ENCODE peak calls at places on chromosome 5, in five cellular contexts. Z is NCI-H1694 treated with DMSO at 0.1 percent for 48 hours; Q is HFFc6; D is aorta; U is naive thymus-derived CD4-positive, alpha-beta T cell. V is an unnamed sample.

GRCh38 chr5:10634056-10634455 is 70.2 kb downstream of the ANKRD33B start:
- DNase-seq in Q (no peak), U (no peak), Z (no peak), D (no peak), V (no peak)

GRCh38 chr5:23318960-23319359 is 188.4 kb upstream of the PRDM9 start:
- DNase-seq in Z (no peak), U (no peak), D (no peak), Q (no peak), V (no peak)

GRCh38 chr5:73947876-73948275 is 321.9 kb downstream of the ARHGEF28 start:
- DNase-seq in U (no peak), Q (peak; percentile 3), Z (peak; percentile 96), D (no peak), V (no peak)

GRCh38 chr5:6384856-6385255 is 6.5 kb upstream of the MED10 start:
- DNase-seq in U (no peak), D (no peak), Q (no peak), Z (no peak), V (no peak)

GRCh38 chr5:135452366-135453030 is 347 bp upstream of the TIFAB start:
- DNase-seq in D (no peak), Z (no peak), Q (no peak), U (no peak), V (no peak)

GRCh38 chr5:91263898-91264297 is 119.2 kb downstream of the ARRDC3 start:
- DNase-seq in Q (no peak), U (no peak), D (no peak), Z (no peak), V (no peak)

GRCh38 chr5:139523635-139524445 is 37.3 kb upstream of the UBE2D2 start:
- DNase-seq in U (no peak), Q (no peak), Z (no peak), D (no peak), V (no peak)

GRCh38 chr5:14655146-14655741 is 9.3 kb upstream of the OTULIN start:
- DNase-seq in Z (no peak), Q (no peak), D (no peak), U (no peak), V (no peak)

GRCh38 chr5:169416583-169417196 is 115.8 kb upstream of the SLIT3 start:
- DNase-seq in Q (peak; percentile 73), D (peak; percentile 81), Z (no peak), U (no peak), V (peak; percentile 19)

GRCh38 chr5:176365663-176366574 is 632 bp downstream of the ARL10 start:
- DNase-seq in D (peak; percentile 75), U (peak; percentile 16), Q (no peak), Z (no peak), V (peak; percentile 76)

V was measured in hepatic stellate cell.